ENCODE peak calls at places on chromosomes 16 and 17, in four cellular contexts. G is stomach, P is heart left ventricle, Z is fibroblast of villous mesenchyme. V is an unnamed sample.

GRCh38 chr17:66897141-66897540 is 62.2 kb downstream of the CACNG5 start:
- DNase-seq in G (no peak), Z (no peak), P (no peak), V (no peak)

GRCh38 chr17:46013502-46014165 is 14.6 kb downstream of the STH start:
- DNase-seq in P (no peak), Z (peak), G (no peak), V (no peak)

GRCh38 chr16:30374538-30374937 is at the start of gene MYL11:
- DNase-seq in P (no peak), Z (no peak), G (no peak), V (no peak)

GRCh38 chr17:63496177-63496576 is 19.3 kb downstream of the ACE start:
- DNase-seq in Z (no peak), G (no peak), P (no peak), V (no peak)

GRCh38 chr17:8712698-8713097 is 31.9 kb downstream of the CCDC42 start:
- DNase-seq in Z (no peak), P (no peak), G (no peak), V (no peak)

GRCh38 chr16:69724981-69725479 is 1.3 kb downstream of the NQO1 start:
- DNase-seq in G (no peak), P (no peak), Z (peak), V (no peak)

GRCh38 chr17:75549246-75550138 is 24.0 kb downstream of the LLGL2 start:
- DNase-seq in P (no peak), Z (no peak), G (peak), V (peak)

GRCh38 chr17:146983-147761 is 9.8 kb downstream of the SCGB1C2 start:
- DNase-seq in P (peak), Z (no peak), G (peak), V (no peak)

GRCh38 chr17:74763565-74764387 is 12.4 kb downstream of the NAT9 start:
- DNase-seq in Z (no peak), P (no peak), G (no peak), V (no peak)

GRCh38 chr16:17448640-17449638 is 21.8 kb downstream of the XYLT1 start:
- DNase-seq in G (no peak), P (peak), Z (no peak), V (no peak)

GRCh38 chr17:17900615-17901520 is 64.1 kb upstream of the SREBF1 start:
- DNase-seq in G (peak), P (peak), Z (peak), V (peak)

GRCh38 chr16:27962197-27962596 is 101.3 kb downstream of the GSG1L start:
- DNase-seq in P (no peak), Z (no peak), G (no peak), V (no peak)

GRCh38 chr17:5785343-5785742 is 201.0 kb upstream of the NLRP1 start:
- DNase-seq in P (no peak), Z (no peak), G (no peak), V (no peak)

GRCh38 chr16:8581923-8582580 is 8.3 kb downstream of the TMEM114 start:
- DNase-seq in G (no peak), P (no peak), Z (peak), V (no peak)

GRCh38 chr17:7633093-7633492 is 3.2 kb downstream of the SHBG start:
- DNase-seq in Z (no peak), G (no peak), P (no peak), V (no peak)

GRCh38 chr17:7631398-7632380 is 1.8 kb downstream of the SHBG start:
- DNase-seq in P (no peak), G (no peak), Z (no peak), V (no peak)

GRCh38 chr17:7632492-7632894 is 2.6 kb downstream of the SHBG start:
- DNase-seq in G (peak), P (no peak), Z (peak), V (no peak)

GRCh38 chr17:7636192-7636591 is 6.3 kb downstream of the SHBG start:
- DNase-seq in P (no peak), Z (no peak), G (no peak), V (no peak)

GRCh38 chr17:7634384-7634783 is 4.4 kb downstream of the SHBG start:
- DNase-seq in Z (peak), P (peak), G (no peak), V (no peak)
- TF ChIP-seq CTCF in Z (peak), P (peak), G (peak), V (no peak)

GRCh38 chr16:16073884-16074781 is 124.7 kb downstream of the ABCC1 start:
- DNase-seq in Z (peak), G (peak), P (no peak), V (no peak)
- TF ChIP-seq CTCF in Z (no peak), G (no peak), P (no peak), V (no peak)

DNA sequence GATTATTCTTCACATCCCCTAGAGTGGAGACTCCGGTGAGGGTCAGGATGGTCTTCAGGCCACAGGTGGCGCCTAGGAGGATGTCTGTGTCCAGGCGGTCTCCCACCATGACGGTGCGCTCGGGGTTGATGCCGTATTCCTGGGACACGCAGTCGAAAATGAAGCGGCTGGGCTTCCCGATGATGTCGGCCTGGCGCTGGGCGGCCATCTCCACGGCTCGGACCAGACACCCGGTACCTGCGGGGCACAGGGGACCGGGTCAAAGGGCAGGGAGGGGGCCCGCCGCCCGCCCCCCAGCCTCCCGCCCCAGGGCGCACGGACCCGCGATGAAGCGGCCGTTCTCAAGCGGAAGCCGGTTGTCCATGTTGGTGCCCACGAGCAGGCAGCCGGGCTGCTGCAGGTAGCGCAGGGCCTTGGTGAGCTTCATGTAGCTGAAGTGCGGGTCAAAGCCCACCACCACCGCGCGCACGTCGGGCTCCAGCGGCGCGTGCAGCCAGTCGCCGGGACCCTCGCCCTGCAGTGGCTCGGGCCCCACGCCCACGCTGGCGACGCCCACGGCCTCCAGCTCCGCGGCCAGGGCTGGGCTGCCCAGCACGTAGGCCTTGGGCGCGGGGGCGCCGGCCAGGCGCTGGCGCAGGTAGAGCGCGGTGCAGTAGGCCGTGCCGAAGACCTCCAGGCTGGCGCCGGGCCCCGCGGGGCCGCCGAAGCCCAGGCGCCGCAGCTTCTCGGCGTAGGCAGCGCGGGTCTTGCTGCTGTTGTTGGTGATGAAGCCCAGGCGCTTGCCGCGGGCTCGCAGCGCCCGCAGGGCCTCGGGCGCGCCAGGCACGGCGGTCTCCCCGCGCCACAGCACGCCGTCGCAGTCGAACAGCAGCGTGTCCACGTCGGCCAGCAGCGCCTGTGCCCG is 571 bp downstream of the PGP start:
- DNase-seq in Z (peak), P (no peak), G (no peak), V (no peak)
- TF ChIP-seq CTCF in Z (no peak), P (no peak), G (no peak), V (no peak)

DNA sequence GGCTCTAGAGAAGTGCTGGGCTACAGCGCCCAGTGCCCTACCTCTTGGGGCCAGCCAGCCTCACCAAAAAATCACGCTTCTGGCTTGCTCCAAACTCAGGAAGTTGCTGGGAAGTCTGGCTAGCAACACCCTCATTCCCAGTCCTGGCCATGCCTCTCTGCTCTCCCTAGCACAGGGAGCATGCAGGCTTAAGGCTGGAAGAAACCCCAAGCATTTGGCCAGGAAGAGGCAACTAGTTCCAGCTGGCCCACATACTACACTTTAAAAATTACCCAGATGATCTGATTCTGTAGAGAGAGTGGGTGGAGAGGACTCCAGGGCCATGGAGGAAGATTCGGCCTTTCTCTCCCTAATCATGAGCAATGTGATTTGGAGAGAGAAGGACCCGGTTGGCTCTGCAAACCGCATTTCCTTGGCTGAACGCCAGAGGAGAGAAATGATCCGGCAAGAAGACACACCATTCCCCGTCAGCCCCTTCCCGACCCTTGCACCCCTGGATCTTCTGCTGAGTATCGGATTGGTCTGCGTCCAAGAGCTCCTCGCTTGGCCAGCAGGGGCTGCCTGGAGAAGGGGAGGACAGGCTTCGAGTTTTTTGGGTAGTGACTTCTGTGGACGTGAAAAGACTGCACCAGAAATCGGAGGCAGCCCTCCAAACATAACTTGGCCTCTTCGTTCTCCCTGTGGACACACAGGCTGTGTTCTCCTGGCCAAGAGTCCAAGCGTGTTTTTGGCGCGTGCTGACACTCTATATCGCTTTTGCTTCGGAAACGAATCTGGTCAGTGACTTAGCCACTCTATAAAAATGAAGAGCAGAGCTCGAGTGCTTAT is 406.3 kb downstream of the WWOX start:
- DNase-seq in G (peak), P (peak), Z (peak), V (no peak)
- TF ChIP-seq CTCF in G (peak), P (peak), Z (peak), V (no peak)

GRCh38 chr17:59853168-59853918 is 39.4 kb downstream of the TUBD1 start:
- DNase-seq in Z (peak), P (no peak), G (peak), V (peak)
- TF ChIP-seq CTCF in Z (peak), P (no peak), G (no peak), V (peak)

GRCh38 chr17:53516643-53517042 is 306.1 kb upstream of the KIF2B start:
- DNase-seq in P (no peak), G (no peak), Z (no peak), V (no peak)
- TF ChIP-seq CTCF in P (no peak), G (no peak), Z (no peak), V (peak)

GRCh38 chr16:11587643-11588247 is 1.0 kb upstream of the LITAF start:
- DNase-seq in G (no peak), Z (no peak), P (no peak), V (no peak)

GRCh38 chr16:11588321-11589244 is 1.9 kb upstream of the LITAF start:
- DNase-seq in Z (no peak), P (no peak), G (no peak), V (no peak)

GRCh38 chr16:11585460-11586374 is 1.0 kb downstream of the LITAF start:
- DNase-seq in P (no peak), Z (peak), G (peak), V (no peak)

GRCh38 chr16:11586375-11586855 is 304 bp downstream of the LITAF start:
- DNase-seq in P (no peak), Z (no peak), G (no peak), V (no peak)

DNA sequence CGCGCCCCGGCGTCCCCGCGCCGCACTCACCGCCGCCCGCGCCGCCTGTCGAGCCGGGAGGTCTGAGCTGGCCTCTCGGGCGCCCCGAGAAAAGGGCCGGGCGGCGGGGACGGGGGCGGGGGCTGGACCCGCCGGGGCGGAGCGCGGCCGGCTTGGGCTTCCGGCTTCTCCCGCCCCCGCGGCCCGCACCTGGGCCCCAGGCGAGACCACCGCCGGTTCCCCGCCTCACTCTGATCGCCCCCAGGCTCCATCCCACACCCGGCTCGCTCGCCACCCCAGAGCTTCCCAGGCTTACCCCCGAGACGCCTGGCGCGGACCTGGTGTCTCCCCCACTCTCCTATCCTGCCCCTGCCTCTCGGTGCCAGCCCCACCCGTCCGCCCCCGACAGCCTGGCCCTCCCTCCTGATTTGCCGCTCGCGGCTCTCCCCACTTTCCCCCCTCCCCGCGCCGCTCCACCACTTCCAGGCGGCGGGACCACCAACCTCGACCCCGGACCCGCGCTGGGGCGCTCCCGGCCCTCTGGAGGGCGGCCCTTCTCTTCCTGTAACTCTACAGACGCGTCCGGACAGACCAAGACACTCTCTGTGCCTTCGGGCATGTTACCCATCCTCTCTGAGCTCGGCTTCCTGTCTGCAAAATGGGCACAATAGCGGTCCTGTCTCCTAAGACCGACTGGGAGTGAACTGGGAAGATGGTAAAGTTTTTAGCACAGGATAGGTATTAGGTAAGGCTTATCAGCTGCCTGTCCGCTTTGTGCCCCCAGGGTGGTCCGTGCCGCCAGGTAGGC is at the start of gene LITAF:
- DNase-seq in Z (peak), G (peak), P (peak), V (peak)
- TF ChIP-seq CTCF in Z (peak), G (no peak), P (no peak), V (no peak)